ENCODE peak calls at places on chromosomes 7 and 10, in five cellular contexts. One of them, this sample, is unnamed.
A peak's percentile ranks its signal among the peaks of the same experiment; 100 is the strongest.

GRCh38 chr10:18211862-18212261 is 71.6 kb downstream of the CACNB2 start:
- DNase-seq in PC-9: no peak
- DNase-seq in NCI-H510A treated with DMSO at 0.1 percent for 48 hours: no peak
- DNase-seq in LHCN-M2: no peak
- DNase-seq in AG09309: no peak
- DNase-seq in this sample: no peak

GRCh38 chr10:59245751-59246150 is 69.3 kb downstream of the PHYHIPL start:
- DNase-seq in PC-9: no peak
- DNase-seq in NCI-H510A treated with DMSO at 0.1 percent for 48 hours: no peak
- DNase-seq in LHCN-M2: no peak
- DNase-seq in AG09309: no peak
- DNase-seq in this sample: no peak

GRCh38 chr10:97319671-97320479 is 804 bp downstream of the FRAT1 start:
- DNase-seq in PC-9: no peak
- DNase-seq in NCI-H510A treated with DMSO at 0.1 percent for 48 hours: peak; percentile 27
- DNase-seq in LHCN-M2: peak; percentile 44
- DNase-seq in AG09309: no peak
- DNase-seq in this sample: no peak

GRCh38 chr7:151346180-151346769 is 4.7 kb downstream of the NUB1 start:
- DNase-seq in PC-9: no peak
- DNase-seq in NCI-H510A treated with DMSO at 0.1 percent for 48 hours: no peak
- DNase-seq in LHCN-M2: no peak
- DNase-seq in AG09309: no peak
- DNase-seq in this sample: no peak

GRCh38 chr10:21084700-21085099 is 187.6 kb upstream of the NEBL start:
- DNase-seq in PC-9: no peak
- DNase-seq in NCI-H510A treated with DMSO at 0.1 percent for 48 hours: no peak
- DNase-seq in LHCN-M2: no peak
- DNase-seq in AG09309: no peak
- DNase-seq in this sample: no peak

GRCh38 chr7:2525161-2525930 is 5.8 kb downstream of the LFNG start:
- DNase-seq in PC-9: no peak
- DNase-seq in NCI-H510A treated with DMSO at 0.1 percent for 48 hours: no peak
- DNase-seq in LHCN-M2: no peak
- DNase-seq in AG09309: no peak
- DNase-seq in this sample: no peak

GRCh38 chr10:124035306-124035927 is 58.0 kb downstream of the CHST15 start:
- DNase-seq in PC-9: no peak
- DNase-seq in NCI-H510A treated with DMSO at 0.1 percent for 48 hours: no peak
- DNase-seq in LHCN-M2: no peak
- DNase-seq in AG09309: no peak
- DNase-seq in this sample: no peak

GRCh38 chr7:107167483-107168232 is 1.1 kb upstream of the HBP1 start:
- DNase-seq in PC-9: peak; percentile 79
- DNase-seq in NCI-H510A treated with DMSO at 0.1 percent for 48 hours: peak; percentile 35
- DNase-seq in LHCN-M2: peak; percentile 89
- DNase-seq in AG09309: peak; percentile 57
- DNase-seq in this sample: peak; percentile 59

GRCh38 chr7:117186218-117186617 is 136.6 kb downstream of the WNT2 start:
- DNase-seq in PC-9: no peak
- DNase-seq in NCI-H510A treated with DMSO at 0.1 percent for 48 hours: no peak
- DNase-seq in LHCN-M2: peak; percentile 36
- DNase-seq in AG09309: no peak
- DNase-seq in this sample: no peak

GRCh38 chr10:101450277-101451080 is 96.5 kb downstream of the BTRC start:
- DNase-seq in PC-9: no peak
- DNase-seq in NCI-H510A treated with DMSO at 0.1 percent for 48 hours: no peak
- DNase-seq in LHCN-M2: no peak
- DNase-seq in AG09309: no peak
- DNase-seq in this sample: no peak

GRCh38 chr7:43508434-43508833 is 74.5 kb upstream of the STK17A start:
- DNase-seq in PC-9: no peak
- DNase-seq in NCI-H510A treated with DMSO at 0.1 percent for 48 hours: no peak
- DNase-seq in LHCN-M2: no peak
- DNase-seq in AG09309: no peak
- DNase-seq in this sample: no peak

GRCh38 chr7:56125831-56126230 is 9.6 kb upstream of the NUPR2 start:
- DNase-seq in PC-9: no peak
- DNase-seq in NCI-H510A treated with DMSO at 0.1 percent for 48 hours: no peak
- DNase-seq in LHCN-M2: no peak
- DNase-seq in AG09309: no peak
- DNase-seq in this sample: no peak

GRCh38 chr10:130443236-130443635 is 307.0 kb downstream of the GLRX3 start:
- DNase-seq in PC-9: no peak
- DNase-seq in NCI-H510A treated with DMSO at 0.1 percent for 48 hours: no peak
- DNase-seq in LHCN-M2: no peak
- DNase-seq in AG09309: no peak
- DNase-seq in this sample: no peak

GRCh38 chr10:116398224-116398623 is 29.4 kb upstream of the PNLIPRP3 start:
- DNase-seq in PC-9: no peak
- DNase-seq in NCI-H510A treated with DMSO at 0.1 percent for 48 hours: no peak
- DNase-seq in LHCN-M2: peak; percentile 31
- DNase-seq in AG09309: no peak
- DNase-seq in this sample: no peak

GRCh38 chr10:79339266-79339665 is 8.0 kb upstream of the PPIF start:
- DNase-seq in PC-9: no peak
- DNase-seq in NCI-H510A treated with DMSO at 0.1 percent for 48 hours: no peak
- DNase-seq in LHCN-M2: no peak
- DNase-seq in AG09309: no peak
- DNase-seq in this sample: no peak

GRCh38 chr7:150992833-150993302 is 2.1 kb downstream of the NOS3 start:
- DNase-seq in PC-9: no peak
- DNase-seq in NCI-H510A treated with DMSO at 0.1 percent for 48 hours: no peak
- DNase-seq in LHCN-M2: peak; percentile 36
- DNase-seq in AG09309: no peak
- DNase-seq in this sample: no peak

GRCh38 chr10:71239946-71240795 is 27.8 kb downstream of the UNC5B start:
- DNase-seq in PC-9: no peak
- DNase-seq in NCI-H510A treated with DMSO at 0.1 percent for 48 hours: no peak
- DNase-seq in LHCN-M2: no peak
- DNase-seq in AG09309: no peak
- DNase-seq in this sample: no peak

GRCh38 chr7:107691713-107692112 is 31.1 kb downstream of the SLC26A4 start:
- DNase-seq in PC-9: no peak
- DNase-seq in NCI-H510A treated with DMSO at 0.1 percent for 48 hours: no peak
- DNase-seq in LHCN-M2: peak; percentile 96
- DNase-seq in AG09309: no peak
- DNase-seq in this sample: no peak

GRCh38 chr10:47359626-47360418 is 11.7 kb downstream of the RBP3 start:
- DNase-seq in PC-9: no peak
- DNase-seq in NCI-H510A treated with DMSO at 0.1 percent for 48 hours: no peak
- DNase-seq in LHCN-M2: no peak
- DNase-seq in AG09309: no peak
- DNase-seq in this sample: no peak

GRCh38 chr10:62050941-62051433 is 149.5 kb downstream of the ARID5B start:
- DNase-seq in PC-9: peak; percentile 83
- DNase-seq in NCI-H510A treated with DMSO at 0.1 percent for 48 hours: no peak
- DNase-seq in LHCN-M2: peak; percentile 92
- DNase-seq in AG09309: no peak
- DNase-seq in this sample: peak; percentile 84

GRCh38 chr10:32692174-32692573 is 246.2 kb downstream of the CCDC7 start:
- DNase-seq in PC-9: peak; percentile 70
- DNase-seq in NCI-H510A treated with DMSO at 0.1 percent for 48 hours: no peak
- DNase-seq in LHCN-M2: peak; percentile 97
- DNase-seq in AG09309: peak; percentile 31
- DNase-seq in this sample: no peak

GRCh38 chr10:96516337-96516736 is 2.6 kb upstream of the TLL2 start:
- DNase-seq in PC-9: no peak
- DNase-seq in NCI-H510A treated with DMSO at 0.1 percent for 48 hours: no peak
- DNase-seq in LHCN-M2: no peak
- DNase-seq in AG09309: no peak
- DNase-seq in this sample: no peak